ENCODE peak calls at places on chromosomes 3 and 15, in four cellular contexts. K is HL-60, N is GM12891, Y is K562. H is an unnamed sample.

GRCh38 chr3:146189519-146190173 is 28.7 kb upstream of the PLOD2 start:
- DNase-seq in K (peak), N (peak), Y (peak), H (no peak)

GRCh38 chr3:190826018-190826417 is 36.5 kb downstream of the GMNC start:
- DNase-seq in K (no peak), N (no peak), Y (no peak), H (no peak)

GRCh38 chr3:20451170-20451569 is 265.2 kb upstream of the SGO1 start:
- DNase-seq in K (no peak), N (no peak), Y (no peak), H (no peak)

GRCh38 chr3:39593341-39593740 is 125.9 kb downstream of the MOBP start:
- DNase-seq in K (no peak), N (no peak), Y (no peak), H (no peak)

GRCh38 chr15:33008284-33009011 is 186.1 kb downstream of the FMN1 start:
- DNase-seq in K (no peak), N (no peak), Y (no peak), H (no peak)

GRCh38 chr3:177491301-177492031 is 294.2 kb upstream of the TBL1XR1 start:
- DNase-seq in K (no peak), N (no peak), Y (no peak), H (no peak)

GRCh38 chr3:59559721-59560514 is 510.1 kb upstream of the CFAP20DC start:
- DNase-seq in K (no peak), N (no peak), Y (no peak), H (no peak)

GRCh38 chr15:85620321-85621044 is 174.2 kb downstream of the KLHL25 start:
- DNase-seq in K (no peak), N (no peak), Y (no peak), H (no peak)

GRCh38 chr3:12270976-12271375 is 17.9 kb upstream of the PPARG start:
- DNase-seq in K (no peak), N (no peak), Y (no peak), H (no peak)

GRCh38 chr15:81612631-81613030 is 238.6 kb upstream of the TMC3 start:
- DNase-seq in K (no peak), N (no peak), Y (no peak), H (no peak)

GRCh38 chr3:11328196-11328945 is 56.2 kb downstream of the ATG7 start:
- DNase-seq in K (no peak), N (no peak), Y (no peak), H (no peak)

GRCh38 chr3:119810018-119810435 is 28.1 kb downstream of the NR1I2 start:
- DNase-seq in K (peak), N (peak), Y (no peak), H (peak)

GRCh38 chr3:108088697-108089096 is 2.1 kb downstream of the CD47 start:
- DNase-seq in K (no peak), N (no peak), Y (no peak), H (peak)

GRCh38 chr15:39227001-39227400 is 353.9 kb upstream of the THBS1 start:
- DNase-seq in K (no peak), N (no peak), Y (no peak), H (no peak)

GRCh38 chr3:195869413-195870001 is 38.8 kb downstream of the TNK2 start:
- DNase-seq in K (no peak), N (no peak), Y (no peak), H (no peak)

GRCh38 chr15:29637555-29637954 is 184.7 kb downstream of the TJP1 start:
- DNase-seq in K (no peak), N (no peak), Y (no peak), H (no peak)
- TF ChIP-seq SPI1 in K (no peak), N (no peak), Y (no peak), H (no peak)

GRCh38 chr3:31534036-31534435 is 1.3 kb downstream of the STT3B start:
- DNase-seq in K (peak), N (no peak), Y (peak), H (peak)
- TF ChIP-seq SPI1 in K (no peak), N (no peak), Y (no peak), H (no peak)

GRCh38 chr3:131075632-131076328 is 49.1 kb downstream of the NEK11 start:
- DNase-seq in K (no peak), N (no peak), Y (no peak), H (no peak)

GRCh38 chr3:131077904-131078303 is 51.2 kb downstream of the NEK11 start:
- DNase-seq in K (no peak), N (no peak), Y (no peak), H (no peak)

GRCh38 chr3:131067983-131068382 is 41.3 kb downstream of the NEK11 start:
- DNase-seq in K (no peak), N (no peak), Y (no peak), H (no peak)

GRCh38 chr3:131072845-131073244 is 46.2 kb downstream of the NEK11 start:
- DNase-seq in K (no peak), N (no peak), Y (peak), H (no peak)

GRCh38 chr3:131072099-131072559 is 45.5 kb downstream of the NEK11 start:
- DNase-seq in K (peak), N (no peak), Y (peak), H (no peak)
- TF ChIP-seq SPI1 in K (no peak), N (no peak), Y (no peak), H (no peak)

GRCh38 chr3:128922804-128923459 is 43.5 kb downstream of the ACAD9 start:
- DNase-seq in K (peak), N (no peak), Y (no peak), H (no peak)
- TF ChIP-seq SPI1 in K (no peak), N (no peak), Y (no peak), H (no peak)

H was measured in GM12878.